ENCODE peak calls at places on chromosome 3, in five cellular contexts. A is H9, C is H1, Y is neuronal stem cell, N is IMR-90. I is an unnamed sample.

GRCh38 chr3:52311567-52312119 is 4.5 kb upstream of the DNAH1 start:
- DNase-seq in A (no peak), C (no peak), Y (peak), N (no peak), I (no peak)

GRCh38 chr3:39146083-39146501 is 7.3 kb downstream of the CSRNP1 start:
- DNase-seq in A (peak), C (no peak), Y (no peak), N (no peak), I (peak)

GRCh38 chr3:179615458-179616173 is 11.0 kb downstream of the NDUFB5 start:
- DNase-seq in A (no peak), C (no peak), Y (no peak), N (peak), I (no peak)

GRCh38 chr3:117892431-117892841 is 1142.2 kb downstream of the IGSF11 start:
- DNase-seq in A (no peak), C (no peak), Y (no peak), N (peak), I (peak)

GRCh38 chr3:16140116-16140893 is 34.2 kb upstream of the GALNT15 start:
- DNase-seq in A (no peak), C (no peak), Y (no peak), N (peak), I (peak)

GRCh38 chr3:130925628-130926027 is 31.7 kb downstream of the ATP2C1 start:
- DNase-seq in A (no peak), C (no peak), Y (no peak), N (no peak), I (no peak)

GRCh38 chr3:169996063-169996462 is 29.5 kb downstream of the SEC62 start:
- DNase-seq in A (no peak), C (no peak), Y (no peak), N (no peak), I (no peak)

GRCh38 chr3:46566040-46566631 is at the start of gene LRRC2:
- DNase-seq in A (peak), C (no peak), Y (no peak), N (peak), I (peak)

GRCh38 chr3:69462022-69462825 is 76.3 kb upstream of the FRMD4B start:
- DNase-seq in A (no peak), C (no peak), Y (no peak), N (no peak), I (no peak)

GRCh38 chr3:132180337-132180791 is 136.8 kb upstream of the ACP3 start:
- DNase-seq in A (peak), C (peak), Y (peak), N (peak), I (peak)

GRCh38 chr3:143668924-143669790 is 179.1 kb downstream of the SLC9A9 start:
- DNase-seq in A (no peak), C (no peak), Y (no peak), N (no peak), I (peak)

GRCh38 chr3:132550579-132551305 is 46.3 kb upstream of the ACKR4 start:
- DNase-seq in A (no peak), C (no peak), Y (no peak), N (peak), I (no peak)

GRCh38 chr3:128307029-128307633 is 153.8 kb downstream of the EEFSEC start:
- DNase-seq in A (peak), C (no peak), Y (no peak), N (no peak), I (peak)

GRCh38 chr3:126259411-126260391 is 79.3 kb upstream of the ALDH1L1 start:
- DNase-seq in A (peak), C (no peak), Y (no peak), N (peak), I (no peak)

GRCh38 chr3:154247806-154248480 is 76.3 kb downstream of the DHX36 start:
- DNase-seq in A (no peak), C (no peak), Y (peak), N (no peak), I (no peak)

DNA sequence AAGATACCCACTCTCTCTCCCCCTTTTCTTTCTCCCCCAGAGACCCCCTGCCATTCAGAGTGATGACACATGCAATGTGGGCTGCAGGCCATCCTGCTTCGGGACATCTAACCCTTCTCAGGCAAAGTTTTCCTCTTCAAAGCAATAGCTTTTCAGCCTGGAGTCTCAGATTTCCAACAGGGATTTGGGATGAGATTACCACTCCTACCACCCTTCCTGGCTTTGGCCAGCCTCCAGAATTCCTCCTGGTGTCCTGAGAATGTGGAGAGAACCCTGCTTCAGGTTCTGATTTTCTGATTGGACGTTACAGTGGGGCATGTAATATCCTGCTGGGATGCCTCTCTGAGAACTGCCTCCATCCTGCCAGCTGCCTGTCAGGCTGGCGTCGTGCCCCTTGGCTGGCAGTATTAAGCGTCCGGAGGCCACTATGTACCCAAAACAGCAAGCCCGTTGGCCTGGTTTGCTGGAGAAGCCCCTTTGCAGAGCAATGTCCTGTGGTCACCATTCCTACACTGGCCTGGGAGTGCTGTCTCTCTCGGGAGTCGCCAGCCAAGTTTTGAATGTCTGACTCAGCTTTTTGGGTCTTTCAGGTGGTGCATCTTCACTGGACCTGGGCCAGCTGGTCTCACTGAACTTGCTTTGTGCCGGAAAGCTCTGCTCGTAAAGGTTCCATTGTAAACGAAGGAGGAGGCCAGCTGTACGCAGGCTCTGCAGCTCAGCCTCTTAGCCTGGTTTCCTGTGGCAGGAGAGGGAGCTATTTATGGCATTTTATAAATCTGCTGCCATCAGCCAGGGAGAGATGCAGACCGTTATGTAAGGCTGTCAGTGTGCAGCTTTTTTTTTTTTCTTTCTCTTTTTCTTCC is 19.2 kb upstream of the TRAK1 start:
- DNase-seq in A (peak), C (no peak), Y (no peak), N (peak), I (peak)
- H2BK5ac ChIP-seq in A (no peak), C (peak), Y (no peak), N (peak), I (peak)

GRCh38 chr3:2948882-2949281 is 161.3 kb downstream of the IL5RA start:
- DNase-seq in A (no peak), C (no peak), Y (no peak), N (no peak), I (no peak)

GRCh38 chr3:2940062-2940461 is 170.1 kb downstream of the IL5RA start:
- DNase-seq in A (no peak), C (no peak), Y (no peak), N (no peak), I (no peak)

GRCh38 chr3:2947536-2947935 is 162.6 kb downstream of the IL5RA start:
- DNase-seq in A (no peak), C (no peak), Y (no peak), N (no peak), I (no peak)

GRCh38 chr3:2950159-2950558 is 160.0 kb downstream of the IL5RA start:
- DNase-seq in A (no peak), C (no peak), Y (no peak), N (no peak), I (no peak)

GRCh38 chr3:2944628-2945027 is 165.5 kb downstream of the IL5RA start:
- DNase-seq in A (no peak), C (no peak), Y (no peak), N (no peak), I (no peak)
- H2AFZ ChIP-seq in A (no peak), C (no peak), Y (no peak), N (no peak), I (no peak)

DNA sequence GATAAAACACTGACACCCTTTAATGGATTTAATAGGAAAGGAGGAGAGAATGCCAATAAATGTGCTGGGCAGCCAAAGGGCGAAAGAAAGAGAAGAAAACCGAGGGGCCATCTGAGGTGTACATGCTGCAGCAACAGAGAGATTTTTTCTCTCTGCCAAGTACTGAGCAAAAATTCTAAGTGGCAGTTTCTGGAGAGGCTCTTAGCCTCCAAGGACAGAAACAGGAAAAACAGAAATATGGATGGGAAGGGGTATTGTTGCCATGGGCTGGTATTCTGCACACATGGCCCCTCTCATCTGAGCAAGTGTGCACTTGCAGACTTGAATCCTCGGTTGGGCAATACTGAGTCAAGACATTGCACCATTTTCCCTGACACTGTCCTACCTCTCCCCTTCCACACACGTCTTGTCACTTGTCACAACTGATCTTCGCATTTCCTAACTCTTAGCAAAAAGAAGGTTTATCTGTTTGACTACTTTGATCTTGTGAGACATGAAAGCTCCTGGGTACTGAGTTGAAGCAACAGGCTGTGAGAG is 73.9 kb downstream of the PRICKLE2 start:
- DNase-seq in A (no peak), C (no peak), Y (no peak), N (no peak), I (peak)
- H2BK5ac ChIP-seq in A (no peak), C (no peak), Y (no peak), N (peak), I (no peak)

GRCh38 chr3:101828289-101828688 is 21.0 kb upstream of the NFKBIZ start:
- DNase-seq in A (no peak), C (no peak), Y (no peak), N (no peak), I (no peak)

GRCh38 chr3:101824691-101825090 is 24.6 kb upstream of the NFKBIZ start:
- DNase-seq in A (no peak), C (no peak), Y (no peak), N (no peak), I (no peak)

GRCh38 chr3:101827211-101828174 is 21.8 kb upstream of the NFKBIZ start:
- DNase-seq in A (peak), C (no peak), Y (peak), N (peak), I (peak)

GRCh38 chr3:101823525-101823924 is 25.8 kb upstream of the NFKBIZ start:
- DNase-seq in A (no peak), C (no peak), Y (no peak), N (no peak), I (no peak)

DNA sequence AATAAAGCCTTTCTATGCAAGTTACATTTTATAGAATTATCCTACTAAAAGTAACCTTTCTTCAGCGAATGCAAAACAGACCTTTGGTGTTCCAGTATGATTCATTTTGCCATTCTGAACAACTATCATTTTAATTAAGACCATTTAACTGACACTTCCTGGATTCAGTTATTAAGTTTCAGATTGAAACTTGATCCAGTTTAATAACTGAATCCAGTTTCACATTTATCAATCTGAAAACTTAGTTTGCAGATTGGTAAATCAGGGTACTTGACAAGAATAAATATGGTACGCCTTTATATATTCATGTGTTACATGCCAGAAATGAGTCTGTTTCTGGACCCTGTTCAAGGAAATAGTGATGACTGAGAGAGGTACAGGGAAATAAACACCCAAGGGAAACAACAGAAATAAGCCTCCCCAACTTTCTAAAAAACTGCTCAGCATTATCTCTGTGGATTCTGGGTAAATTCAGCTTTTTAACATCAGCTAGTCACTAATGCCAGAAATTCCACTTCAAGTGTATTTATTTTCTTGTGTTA is 23.3 kb upstream of the NFKBIZ start:
- DNase-seq in A (no peak), C (no peak), Y (no peak), N (peak), I (no peak)
- H2AFZ ChIP-seq in A (no peak), C (no peak), Y (no peak), N (no peak), I (no peak)

I was measured in mesenchymal stem cell.